ENCODE peak calls at places on chromosomes 7 and 10, in eight cellular contexts. B is ELR; O is GM13977; K is CD8-positive, alpha-beta memory T cell; E is stimulated activated CD8-positive, alpha-beta memory T cell treated with anti-CD3 and anti-CD28 coated beads, Interleukin-7, amount 100 ng/mL, for 24 hours; R is dermis microvascular lymphatic vessel endothelial cell; S is HuH-7.5; P is activated T-cell treated with anti-CD3 and anti-CD28 coated beads for 4 hours. Z is an unnamed sample.

GRCh38 chr7:150468241-150468640 is 17.8 kb downstream of the GIMAP8 start:
- DNase-seq in K (no peak), P (no peak), R (no peak), B (no peak), S (no peak), O (no peak), E (no peak), Z (no peak)

GRCh38 chr10:43100366-43100765 is 23.5 kb downstream of the RET start:
- DNase-seq in B (no peak), P (no peak), R (no peak), K (no peak), S (no peak), O (no peak), E (no peak), Z (no peak)

GRCh38 chr10:24184455-24184854 is 24.5 kb upstream of the KIAA1217 start:
- DNase-seq in B (no peak), O (no peak), S (no peak), P (no peak), R (no peak), E (no peak), K (no peak), Z (no peak)

GRCh38 chr10:4242561-4243035 is 457.6 kb upstream of the KLF6 start:
- DNase-seq in K (no peak), E (no peak), R (peak), B (peak), O (no peak), S (no peak), P (no peak), Z (no peak)

GRCh38 chr10:77164616-77165311 is 472.8 kb downstream of the KCNMA1 start:
- DNase-seq in B (peak), E (no peak), P (no peak), O (no peak), R (no peak), S (no peak), K (no peak), Z (no peak)

GRCh38 chr7:148084138-148084537 is 506.4 kb upstream of the C7orf33 start:
- DNase-seq in B (peak), S (no peak), P (no peak), K (no peak), R (no peak), O (peak), E (no peak), Z (peak)

GRCh38 chr10:68154211-68154497 is 44.9 kb downstream of the MYPN start:
- DNase-seq in B (peak), S (no peak), R (no peak), K (no peak), O (no peak), P (no peak), E (no peak), Z (peak)

GRCh38 chr7:17854297-17855047 is 85.8 kb downstream of the SNX13 start:
- DNase-seq in S (no peak), P (no peak), R (no peak), K (no peak), O (no peak), B (no peak), E (no peak), Z (no peak)

GRCh38 chr10:121614746-121615145 is 16.5 kb upstream of the FGFR2 start:
- DNase-seq in P (no peak), R (no peak), O (no peak), B (no peak), S (no peak), E (no peak), K (no peak), Z (no peak)

GRCh38 chr7:154253810-154254209 is 201.6 kb downstream of the DPP6 start:
- DNase-seq in O (no peak), B (no peak), P (no peak), K (no peak), R (no peak), E (no peak), S (no peak), Z (no peak)

GRCh38 chr7:136688601-136689000 is 179.9 kb upstream of the CHRM2 start:
- DNase-seq in S (no peak), B (no peak), O (no peak), R (no peak), E (no peak), K (no peak), P (no peak), Z (no peak)

GRCh38 chr10:11715815-11716494 is 26.2 kb upstream of the ECHDC3 start:
- DNase-seq in O (no peak), B (no peak), S (peak), K (no peak), P (no peak), R (no peak), E (no peak), Z (no peak)

GRCh38 chr10:122033224-122033926 is 44.4 kb downstream of the TACC2 start:
- DNase-seq in P (no peak), B (no peak), O (no peak), E (no peak), R (no peak), K (no peak), S (no peak), Z (no peak)

GRCh38 chr10:119131512-119132240 is 27.8 kb downstream of the DENND10 start:
- DNase-seq in K (peak), P (no peak), E (no peak), O (peak), R (peak), S (no peak), B (peak), Z (no peak)

GRCh38 chr7:90768301-90768700 is 172.2 kb downstream of the CDK14 start:
- DNase-seq in E (no peak), R (no peak), K (no peak), B (no peak), P (no peak), S (no peak), O (no peak), Z (no peak)